ENCODE peak calls at places on chromosomes 4 and X, in seven cellular contexts. I is adipocyte; D is naive thymus-derived CD4-positive, alpha-beta T cell; Y is PC-3; J is left lung; S is IMR-90; Q is CD8-positive, alpha-beta T cell. V is an unnamed sample. For H3K4me1 and H3K27me3, the result is how much of the 10 kb centered on the place peaks cover.

GRCh38 chrX:40031861-40032422 is 65.8 kb downstream of the BCOR start:
- DNase-seq in S (no peak), Q (no peak), Y (peak), D (no peak), J (no peak), I (no peak), V (no peak)

GRCh38 chr4:92021788-92022187 is 282.0 kb upstream of the GRID2 start:
- DNase-seq in S (no peak), J (no peak), Y (no peak), Q (no peak), I (no peak), D (no peak), V (no peak)

GRCh38 chrX:74420194-74421035 is 878 bp upstream of the SLC16A2 start:
- DNase-seq in S (peak), D (no peak), Y (peak), Q (no peak), J (peak), I (peak), V (peak)

GRCh38 chr4:187139116-187139515 is 415.5 kb upstream of the FAT1 start:
- DNase-seq in Q (no peak), Y (no peak), J (no peak), D (no peak), S (no peak), I (no peak), V (no peak)

GRCh38 chrX:128619490-128619889 is 567.3 kb upstream of the ACTRT1 start:
- DNase-seq in D (no peak), S (no peak), Y (no peak), J (no peak), I (no peak), Q (no peak), V (no peak)

GRCh38 chr4:152103181-152103901 is 342.5 kb upstream of the GATB start:
- DNase-seq in D (no peak), S (no peak), I (no peak), Q (no peak), J (no peak), Y (no peak), V (no peak)

GRCh38 chr4:145609494-145610427 is 9.4 kb upstream of the MMAA start:
- DNase-seq in D (peak), J (no peak), I (peak), Q (peak), Y (peak), S (peak), V (no peak)

GRCh38 chrX:133191739-133192039 is 26.5 kb downstream of the TFDP3 start:
- DNase-seq in S (no peak), Q (no peak), Y (peak), I (no peak), D (no peak), J (no peak), V (no peak)

GRCh38 chr4:108702960-108703359 is 52.6 kb downstream of the OSTC start:
- DNase-seq in I (peak), Q (no peak), J (no peak), D (no peak), Y (no peak), S (no peak), V (no peak)

GRCh38 chr4:36502350-36502749 is 220.9 kb downstream of the DTHD1 start:
- DNase-seq in Y (peak), S (no peak), I (no peak), D (no peak), J (no peak), Q (no peak), V (no peak)

GRCh38 chrX:44314259-44314734 is 29.2 kb downstream of the EFHC2 start:
- DNase-seq in Q (no peak), S (peak), I (peak), J (no peak), Y (peak), D (no peak), V (no peak)

GRCh38 chr4:97653701-97654100 is 489.6 kb downstream of the STPG2 start:
- DNase-seq in Y (no peak), Q (no peak), J (no peak), S (no peak), D (no peak), I (no peak), V (no peak)

GRCh38 chr4:126318376-126318775 is 1003.6 kb downstream of the FAT4 start:
- DNase-seq in Q (no peak), Y (no peak), J (no peak), I (no peak), S (no peak), D (no peak), V (no peak)

GRCh38 chr4:122914938-122915337 is 7.5 kb downstream of the NUDT6 start:
- DNase-seq in D (no peak), I (peak), J (no peak), Y (no peak), Q (no peak), S (peak), V (no peak)

GRCh38 chr4:30840571-30840970 is 120.4 kb downstream of the PCDH7 start:
- DNase-seq in J (no peak), S (peak), Y (no peak), I (peak), D (no peak), Q (no peak), V (no peak)

GRCh38 chrX:129736491-129736890 is 2.3 kb upstream of the XPNPEP2 start:
- DNase-seq in Y (no peak), J (no peak), D (no peak), I (no peak), Q (no peak), S (no peak), V (no peak)

GRCh38 chr4:147340547-147341225 is 140.2 kb upstream of the EDNRA start:
- DNase-seq in J (no peak), S (peak), Y (peak), Q (no peak), D (no peak), I (peak), V (no peak)

GRCh38 chr4:8747467-8747841 is 124.2 kb downstream of the HMX1 start:
- DNase-seq in D (no peak), J (no peak), Q (no peak), Y (no peak), S (no peak), I (no peak), V (peak)

GRCh38 chr4:166128452-166128851 is 255.4 kb downstream of the TLL1 start:
- DNase-seq in D (no peak), Q (no peak), S (no peak), I (peak), J (no peak), Y (peak), V (no peak)

GRCh38 chrX:118062048-118062789 is 54.4 kb downstream of the KLHL13 start:
- DNase-seq in S (no peak), I (no peak), J (no peak), D (no peak), Q (no peak), Y (no peak), V (no peak)

GRCh38 chr4:85039526-85039925 is 73.0 kb upstream of the WDFY3 start:
- DNase-seq in I (peak), D (no peak), S (peak), Q (no peak), J (no peak), Y (peak), V (no peak)

GRCh38 chr4:48017108-48017527 is 546 bp downstream of the NIPAL1 start:
- DNase-seq in I (peak), Y (peak), D (peak), J (peak), Q (no peak), S (peak), V (peak)

GRCh38 chr4:42630908-42631307 is 26.0 kb downstream of the ATP8A1 start:
- DNase-seq in Q (no peak), Y (peak), J (no peak), S (no peak), I (no peak), D (no peak), V (no peak)

GRCh38 chr4:56315543-56315942 is 71.7 kb downstream of the AASDH start:
- DNase-seq in D (no peak), J (no peak), Q (no peak), I (no peak), S (no peak), Y (no peak), V (no peak)

GRCh38 chr4:38177035-38177791 is 217.0 kb downstream of the PTTG2 start:
- DNase-seq in S (peak), J (peak), Q (peak), I (no peak), D (peak), Y (no peak), V (no peak)

GRCh38 chrX:101260435-101260834 is 30.7 kb downstream of the TAF7L start:
- DNase-seq in Y (peak), D (no peak), I (no peak), Q (no peak), S (no peak), J (no peak), V (no peak)

GRCh38 chrX:131704136-131704695 is 160.3 kb downstream of the OR13H1 start:
- DNase-seq in Q (no peak), I (peak), D (no peak), Y (peak), S (peak), J (no peak), V (no peak)

GRCh38 chrX:19270727-19271126 is 73.0 kb upstream of the PDHA1 start:
- DNase-seq in Q (no peak), S (no peak), J (no peak), Y (no peak), I (no peak), D (no peak), V (no peak)

GRCh38 chrX:150905293-150905692 is 6.8 kb upstream of the CD99L2 start:
- DNase-seq in S (no peak), D (no peak), I (no peak), Q (no peak), J (no peak), Y (no peak), V (no peak)

GRCh38 chrX:150899191-150899757 is 806 bp upstream of the CD99L2 start:
- DNase-seq in Q (no peak), J (peak), Y (peak), S (peak), I (peak), D (peak), V (peak)

GRCh38 chrX:150898343-150899190 is at the start of gene CD99L2:
- DNase-seq in J (peak), Q (peak), Y (peak), I (peak), S (peak), D (peak), V (peak)

GRCh38 chrX:150903110-150903508 is 4.6 kb upstream of the CD99L2 start:
- DNase-seq in I (no peak), J (no peak), Q (no peak), Y (no peak), D (no peak), S (no peak), V (no peak)

DNA sequence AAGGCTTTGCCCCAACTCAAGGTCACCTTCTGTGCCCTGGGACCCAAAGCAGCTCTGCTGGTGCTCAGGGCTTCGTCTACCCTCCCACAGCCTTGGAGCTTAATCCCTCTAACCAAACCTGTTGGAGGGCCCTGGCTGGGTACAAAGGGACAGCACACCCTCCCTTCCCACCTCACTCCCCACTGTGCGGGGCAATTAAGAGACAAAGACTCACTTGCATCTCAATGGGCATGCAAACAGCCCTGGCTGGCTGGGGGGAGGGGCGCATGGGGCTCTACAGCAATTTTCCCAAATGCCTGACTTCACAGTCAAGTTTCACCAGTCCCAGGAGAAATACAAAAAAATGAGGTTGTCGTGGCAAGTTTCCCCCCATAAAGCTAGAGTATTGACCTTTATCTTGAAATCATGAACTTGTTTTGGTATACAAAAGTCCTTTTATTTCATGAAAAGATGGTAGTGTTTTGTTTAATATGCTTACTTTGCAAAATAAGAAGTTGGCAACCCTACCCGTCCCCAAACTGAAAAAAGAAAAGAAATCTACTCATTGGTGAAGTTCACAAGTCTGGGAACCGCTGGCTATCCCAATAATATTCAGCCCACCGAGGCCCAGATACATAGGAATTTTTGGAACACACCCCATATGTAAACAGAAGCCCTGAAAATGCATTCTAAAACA is 4.1 kb upstream of the CD99L2 start:
- DNase-seq in J (no peak), I (no peak), Q (no peak), D (no peak), Y (no peak), S (no peak), V (no peak)
- H3K4me3 ChIP-seq in J (no peak), I (no peak), Q (no peak), D (no peak), Y (no peak), S (no peak), V (no peak)

GRCh38 chr4:6782846-6783110 is 251 bp downstream of the KIAA0232 start:
- DNase-seq in S (no peak), D (no peak), I (peak), J (no peak), Q (no peak), Y (no peak), V (no peak)

GRCh38 chr4:6785572-6785925 is 3.0 kb downstream of the KIAA0232 start:
- DNase-seq in D (no peak), Y (no peak), J (no peak), S (no peak), Q (no peak), I (no peak), V (no peak)

GRCh38 chr4:6781561-6781960 is 966 bp upstream of the KIAA0232 start:
- DNase-seq in J (no peak), S (no peak), D (no peak), I (no peak), Q (no peak), Y (no peak), V (no peak)

GRCh38 chr4:6782147-6782845 is at the start of gene KIAA0232:
- DNase-seq in Q (peak), S (peak), J (peak), D (peak), Y (peak), I (peak), V (peak)

DNA sequence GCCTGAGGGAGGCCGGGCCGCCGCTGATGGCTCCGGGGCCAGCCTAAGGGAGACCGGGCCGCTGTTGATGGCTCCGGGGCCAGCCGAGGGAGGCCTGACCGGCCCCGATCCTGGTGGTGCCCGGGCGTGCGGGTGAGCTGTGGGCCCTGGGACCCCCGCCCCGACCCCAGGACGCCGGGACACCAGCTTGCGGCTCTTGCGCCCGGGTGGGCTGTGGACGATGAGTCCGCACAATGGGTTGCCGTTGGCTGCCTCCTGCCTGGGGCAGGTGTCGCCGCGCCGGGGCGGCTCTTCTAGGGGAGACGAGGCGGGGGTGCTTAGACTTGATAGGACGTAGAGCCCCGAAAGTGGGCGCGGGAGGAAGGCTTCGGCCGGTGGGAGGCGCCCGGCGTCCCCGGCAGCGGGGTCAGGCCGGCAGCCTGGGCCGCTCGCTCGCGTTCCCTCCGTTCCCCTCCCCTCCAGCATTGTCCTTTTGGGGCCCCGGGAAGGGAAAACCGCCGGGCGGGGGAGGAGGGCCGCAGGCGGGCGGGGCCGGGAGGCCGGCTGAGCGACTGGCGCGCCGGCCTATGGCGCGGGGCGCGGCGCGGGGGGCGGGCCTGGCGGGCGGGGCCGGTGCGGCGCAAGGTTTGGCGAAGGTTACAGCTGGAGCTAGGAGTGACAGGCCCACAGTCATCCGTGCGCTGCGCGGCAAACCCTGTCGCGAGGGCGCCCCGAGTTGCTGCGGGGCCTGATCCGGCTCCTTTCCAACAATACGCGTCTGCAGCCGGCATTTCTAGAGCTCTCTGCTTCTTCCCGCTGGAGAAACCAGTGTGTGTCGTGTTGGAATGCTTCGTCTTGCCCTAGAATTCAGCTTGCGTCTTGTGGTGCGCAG is 819 bp downstream of the KIAA0232 start:
- DNase-seq in S (peak), J (peak), I (peak), Y (peak), D (peak), Q (peak), V (peak)
- H3K4me1 ChIP-seq in S (under half), J (under half), I (under half), Y (under half), D (under half), Q (half or more), V (under half)

GRCh38 chr4:6538111-6538510 is 36.9 kb upstream of the MAN2B2 start:
- DNase-seq in S (no peak), J (no peak), Q (no peak), D (no peak), I (no peak), Y (no peak), V (no peak)

GRCh38 chr4:6534618-6535328 is 40.2 kb upstream of the MAN2B2 start:
- DNase-seq in S (no peak), I (no peak), Q (no peak), D (no peak), Y (no peak), J (no peak), V (no peak)

GRCh38 chr4:6535329-6535692 is 39.7 kb upstream of the MAN2B2 start:
- DNase-seq in Y (no peak), Q (no peak), S (no peak), I (no peak), J (no peak), D (no peak), V (no peak)

GRCh38 chr4:6534050-6534449 is 40.9 kb upstream of the MAN2B2 start:
- DNase-seq in S (no peak), J (no peak), I (no peak), Q (no peak), Y (no peak), D (no peak), V (no peak)

DNA sequence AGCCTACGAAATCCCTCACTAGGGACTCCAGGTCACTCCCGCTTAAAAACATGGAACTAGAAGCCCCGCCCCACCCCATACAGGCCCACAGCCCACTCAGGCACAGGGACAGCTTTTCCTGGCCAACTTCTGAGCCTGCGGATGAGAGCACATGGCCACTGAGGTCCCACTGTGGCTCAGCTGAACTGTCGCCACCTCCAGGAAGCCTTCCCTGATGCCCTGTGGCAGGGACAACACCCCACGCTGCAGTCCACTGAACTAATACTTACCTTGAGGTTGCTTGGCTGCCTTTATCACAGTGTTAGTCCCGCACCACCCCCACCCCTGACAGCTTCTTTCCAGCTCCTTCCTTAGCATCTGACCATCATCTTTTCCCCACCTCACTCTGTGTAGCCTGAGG is 39.3 kb upstream of the MAN2B2 start:
- DNase-seq in Y (no peak), D (no peak), S (no peak), J (no peak), I (no peak), Q (no peak), V (no peak)
- H3K27me3 ChIP-seq in Y (under half), D (under half), S (under half), J (half or more), I (under half), Q (under half), V (under half)

DNA sequence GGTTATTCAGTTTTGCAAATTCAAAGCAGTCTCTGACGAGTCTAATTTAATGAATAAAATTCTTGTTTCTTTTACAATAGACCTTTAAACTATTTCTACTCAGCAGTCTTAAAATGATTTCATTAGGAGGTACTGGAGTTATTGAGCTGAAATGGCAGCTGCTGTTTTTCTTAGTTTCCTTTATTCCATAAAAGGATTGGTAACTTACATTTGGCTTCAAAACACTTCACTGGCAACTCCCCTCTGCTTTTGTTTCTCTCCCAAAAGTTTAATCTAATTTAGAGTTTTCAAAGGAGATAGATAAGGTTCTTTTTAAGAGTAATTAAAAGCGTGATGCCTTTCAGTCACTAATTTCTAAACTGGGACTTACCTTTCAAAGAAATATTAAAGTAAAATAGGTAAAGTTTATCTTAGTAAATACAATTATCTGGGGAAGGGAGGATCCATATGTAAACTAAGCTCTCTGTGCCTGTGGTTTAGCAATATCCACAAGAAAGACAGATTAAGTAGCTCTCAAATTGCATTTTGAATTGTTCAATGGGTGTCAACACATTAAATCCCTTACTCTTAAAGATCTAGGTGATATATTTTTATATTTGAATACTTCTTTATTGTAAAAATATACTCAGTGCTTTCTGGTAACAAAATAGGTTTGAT is 17.1 kb upstream of the PCDH10 start:
- DNase-seq in J (no peak), D (no peak), I (no peak), Q (no peak), S (no peak), Y (no peak), V (no peak)
- H3K4me3 ChIP-seq in J (no peak), D (no peak), I (no peak), Q (no peak), S (no peak), Y (no peak), V (no peak)

DNA sequence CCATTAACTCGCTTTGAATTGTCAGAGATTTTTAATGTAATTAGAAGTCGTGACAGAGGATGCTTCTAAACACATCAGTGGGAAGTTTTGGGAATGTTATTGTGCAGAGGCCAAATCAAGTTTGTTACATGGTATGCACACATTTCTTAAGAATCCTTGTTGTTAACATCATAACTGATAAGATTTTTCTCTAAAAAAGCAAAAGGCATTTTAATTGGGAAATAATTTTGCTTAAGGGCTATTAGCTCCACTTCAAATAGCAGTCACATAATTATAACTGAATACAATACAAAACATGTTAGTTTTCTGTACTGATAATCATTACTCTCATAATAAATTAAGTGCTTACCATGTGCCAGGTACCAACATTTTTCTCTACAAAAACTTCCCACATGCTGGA is 90.7 kb upstream of the MYOZ2 start:
- DNase-seq in Y (no peak), J (no peak), Q (no peak), S (no peak), D (no peak), I (no peak), V (no peak)
- H3K4me1 ChIP-seq in Y (under half), J (under half), Q (under half), S (under half), D (under half), I (under half), V (under half)